ENCODE peak calls at places on chromosomes 3 and 15, in eight cellular contexts. R, J, C, V, S, G, U and B are unnamed samples.

GRCh38 chr3:56754753-56755365 is 46.9 kb downstream of the ARHGEF3 start:
- DNase-seq in R (no peak), J (no peak), C (no peak), V (no peak), S (no peak), G (peak; percentile 14), U (no peak), B (peak; percentile 34)

GRCh38 chr15:33932734-33933133 is 35.6 kb upstream of the CHRM5 start:
- DNase-seq in R (no peak), J (no peak), C (no peak), V (no peak), S (no peak), G (no peak), U (no peak), B (no peak)

GRCh38 chr3:65146149-65146548 is 458.3 kb upstream of the ADAMTS9 start:
- DNase-seq in R (no peak), J (peak; percentile 27), C (no peak), V (no peak), S (no peak), G (no peak), U (no peak), B (no peak)

GRCh38 chr3:141360888-141361598 is 7.3 kb upstream of the ZBTB38 start:
- DNase-seq in R (peak; percentile 86), J (peak; percentile 93), C (no peak), V (no peak), S (peak; percentile 60), G (no peak), U (no peak), B (no peak)

GRCh38 chr3:14265246-14265962 is 86.8 kb downstream of the LSM3 start:
- DNase-seq in R (no peak), J (peak; percentile 47), C (no peak), V (no peak), S (peak; percentile 92), G (no peak), U (no peak), B (no peak)

GRCh38 chr3:129310111-129310601 is 31.5 kb downstream of the HMCES start:
- DNase-seq in R (no peak), J (no peak), C (no peak), V (no peak), S (no peak), G (no peak), U (no peak), B (no peak)

GRCh38 chr15:47434641-47435040 is 282.7 kb upstream of the SEMA6D start:
- DNase-seq in R (no peak), J (no peak), C (no peak), V (no peak), S (no peak), G (no peak), U (no peak), B (no peak)

GRCh38 chr3:155743616-155744015 is 1.3 kb downstream of the PLCH1 start:
- DNase-seq in R (no peak), J (no peak), C (no peak), V (no peak), S (no peak), G (no peak), U (no peak), B (no peak)

GRCh38 chr3:67853520-67853919 is 199.1 kb upstream of the SUCLG2 start:
- DNase-seq in R (no peak), J (no peak), C (no peak), V (peak; percentile 22), S (no peak), G (no peak), U (no peak), B (no peak)